ENCODE peak calls at places on chromosomes 11 and 22, in seven cellular contexts. W is mammary epithelial cell; E is breast epithelium; Z is CD8-positive, alpha-beta memory T cell; I is effector memory CD4-positive, alpha-beta T cell; P is transverse colon; Q is SJCRH30. U is an unnamed sample. For H3K36me3 and H3K27me3, the result is how much of the 10 kb centered on the place peaks cover.

GRCh38 chr22:50672471-50673230 is at the start of gene SHANK3:
- DNase-seq in W (no peak), E (no peak), Z (no peak), I (no peak), P (no peak), Q (no peak), U (no peak)

GRCh38 chr11:130913268-130913667 is 3.0 kb downstream of the SNX19 start:
- DNase-seq in W (no peak), E (no peak), Z (no peak), I (no peak), P (no peak), Q (no peak), U (no peak)

GRCh38 chr11:61816736-61817455 is at the start of gene FADS1:
- DNase-seq in W (peak), E (peak), Z (peak), I (peak), P (peak), Q (peak), U (peak)

GRCh38 chr11:2089536-2090165 is 49.5 kb downstream of the IGF2 start:
- DNase-seq in W (peak), E (peak), Z (no peak), I (no peak), P (no peak), Q (peak), U (peak)

GRCh38 chr11:119144825-119145476 is 3.9 kb upstream of the ABCG4 start:
- DNase-seq in W (peak), E (peak), Z (no peak), I (no peak), P (peak), Q (peak), U (peak)

GRCh38 chr11:134365011-134365925 is 33.5 kb downstream of the GLB1L2 start:
- DNase-seq in W (no peak), E (no peak), Z (no peak), I (no peak), P (no peak), Q (peak), U (no peak)

GRCh38 chr11:75734491-75735180 is 17.0 kb downstream of the MOGAT2 start:
- DNase-seq in W (no peak), E (no peak), Z (no peak), I (no peak), P (peak), Q (peak), U (no peak)

GRCh38 chr11:60455531-60456042 is at the start of gene MS4A1:
- DNase-seq in W (no peak), E (no peak), Z (no peak), I (no peak), P (peak), Q (no peak), U (no peak)

GRCh38 chr22:20430641-20431519 is 6.7 kb downstream of the SCARF2 start:
- DNase-seq in W (peak), E (no peak), Z (peak), I (peak), P (peak), Q (no peak), U (peak)

GRCh38 chr22:17928391-17928790 is 96.0 kb downstream of the MICAL3 start:
- DNase-seq in W (no peak), E (no peak), Z (no peak), I (no peak), P (no peak), Q (no peak), U (no peak)

GRCh38 chr11:59173080-59173963 is 1.4 kb downstream of the DTX4 start:
- DNase-seq in W (peak), E (peak), Z (no peak), I (no peak), P (peak), Q (peak), U (peak)

GRCh38 chr11:26017322-26017860 is 314.5 kb upstream of the ANO3 start:
- DNase-seq in W (no peak), E (no peak), Z (no peak), I (no peak), P (no peak), Q (no peak), U (no peak)

GRCh38 chr11:92738281-92738680 is 231.2 kb upstream of the MTNR1B start:
- DNase-seq in W (no peak), E (no peak), Z (no peak), I (no peak), P (no peak), Q (no peak), U (no peak)

GRCh38 chr11:34926101-34926830 is 9.8 kb downstream of the PDHX start:
- DNase-seq in W (peak), E (no peak), Z (no peak), I (no peak), P (no peak), Q (no peak), U (no peak)

GRCh38 chr11:76025068-76025467 is 181.2 kb downstream of the WNT11 start:
- DNase-seq in W (peak), E (no peak), Z (no peak), I (no peak), P (no peak), Q (no peak), U (no peak)

GRCh38 chr22:19846620-19847344 is 7.9 kb downstream of the GNB1L start:
- DNase-seq in W (no peak), E (no peak), Z (no peak), I (no peak), P (no peak), Q (no peak), U (no peak)

GRCh38 chr22:37345863-37346514 is 63.7 kb downstream of the CYTH4 start:
- DNase-seq in W (peak), E (no peak), Z (no peak), I (no peak), P (peak), Q (peak), U (peak)

GRCh38 chr11:126485021-126485781 is 129.7 kb downstream of the ST3GAL4 start:
- DNase-seq in W (peak), E (no peak), Z (no peak), I (no peak), P (no peak), Q (no peak), U (no peak)

GRCh38 chr11:2074266-2074825 is 64.8 kb downstream of the IGF2 start:
- DNase-seq in W (no peak), E (no peak), Z (no peak), I (no peak), P (no peak), Q (no peak), U (no peak)

GRCh38 chr11:60500276-60500935 is 7.8 kb downstream of the MS4A12 start:
- DNase-seq in W (no peak), E (no peak), Z (no peak), I (no peak), P (no peak), Q (no peak), U (no peak)

GRCh38 chr22:36156515-36157419 is 3.8 kb downstream of the APOL3 start:
- DNase-seq in W (peak), E (peak), Z (peak), I (peak), P (peak), Q (no peak), U (peak)

GRCh38 chr11:33636104-33636503 is 64.5 kb downstream of the C11orf91 start:
- DNase-seq in W (peak), E (no peak), Z (no peak), I (no peak), P (no peak), Q (no peak), U (no peak)

GRCh38 chr11:34284166-34284565 is 73.6 kb downstream of the ABTB2 start:
- DNase-seq in W (no peak), E (no peak), Z (no peak), I (no peak), P (no peak), Q (no peak), U (no peak)

GRCh38 chr11:110665689-110666465 is 46.4 kb downstream of the ARHGAP20 start:
- DNase-seq in W (no peak), E (no peak), Z (no peak), I (no peak), P (no peak), Q (no peak), U (no peak)

GRCh38 chr11:45688472-45689033 is 23.1 kb upstream of the CHST1 start:
- DNase-seq in W (no peak), E (no peak), Z (no peak), I (no peak), P (no peak), Q (no peak), U (no peak)

GRCh38 chr22:47177334-47177815 is 414.9 kb downstream of the TBC1D22A start:
- DNase-seq in W (no peak), E (no peak), Z (no peak), I (no peak), P (peak), Q (no peak), U (no peak)

GRCh38 chr11:47586043-47586442 is 435 bp upstream of the FAM180B start:
- DNase-seq in W (no peak), E (no peak), Z (no peak), I (no peak), P (no peak), Q (no peak), U (no peak)
- H3K36me3 ChIP-seq in W (under half), E (under half), Z (under half), I (under half), P (under half), Q (under half), U (under half)

GRCh38 chr11:28704801-28705200 is 596.6 kb downstream of the METTL15 start:
- DNase-seq in W (no peak), E (no peak), Z (no peak), I (no peak), P (no peak), Q (no peak), U (no peak)

GRCh38 chr11:28701760-28702449 is 593.7 kb downstream of the METTL15 start:
- DNase-seq in W (peak), E (no peak), Z (no peak), I (no peak), P (no peak), Q (no peak), U (no peak)

GRCh38 chr11:28703371-28703770 is 595.2 kb downstream of the METTL15 start:
- DNase-seq in W (no peak), E (no peak), Z (no peak), I (no peak), P (no peak), Q (no peak), U (no peak)

GRCh38 chr11:28702871-28703270 is 594.7 kb downstream of the METTL15 start:
- DNase-seq in W (no peak), E (no peak), Z (no peak), I (no peak), P (no peak), Q (no peak), U (no peak)

DNA sequence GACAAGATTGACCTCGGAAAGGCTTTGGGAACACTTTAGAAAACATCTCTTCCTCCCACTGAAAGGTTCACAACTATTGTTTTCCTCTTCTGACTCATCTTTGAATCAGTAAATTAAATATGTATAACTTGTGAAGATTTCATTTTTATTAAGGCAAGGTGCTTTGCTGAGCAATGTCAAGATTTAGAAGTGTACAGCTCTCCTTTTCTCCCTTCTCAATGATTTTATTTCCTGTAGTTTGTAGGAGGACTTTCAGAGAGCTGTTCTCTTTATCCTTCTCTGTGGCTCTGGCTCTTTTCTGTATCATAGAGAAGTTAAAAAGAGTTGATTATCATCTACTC is 594.2 kb downstream of the METTL15 start:
- DNase-seq in W (no peak), E (no peak), Z (no peak), I (no peak), P (no peak), Q (no peak), U (no peak)
- H3K27ac ChIP-seq in W (no peak), E (no peak), Z (no peak), I (no peak), P (no peak), Q (no peak), U (no peak)

GRCh38 chr11:128527046-128527445 is 60.3 kb downstream of the ETS1 start:
- DNase-seq in W (no peak), E (no peak), Z (no peak), I (no peak), P (no peak), Q (no peak), U (no peak)

GRCh38 chr11:128522943-128523518 is 64.3 kb downstream of the ETS1 start:
- DNase-seq in W (no peak), E (no peak), Z (no peak), I (peak), P (no peak), Q (peak), U (no peak)

GRCh38 chr11:128523616-128524015 is 63.7 kb downstream of the ETS1 start:
- DNase-seq in W (peak), E (no peak), Z (no peak), I (no peak), P (no peak), Q (no peak), U (no peak)

GRCh38 chr11:128524172-128524571 is 63.2 kb downstream of the ETS1 start:
- DNase-seq in W (no peak), E (no peak), Z (no peak), I (no peak), P (no peak), Q (no peak), U (no peak)

GRCh38 chr11:128525411-128526243 is 61.7 kb downstream of the ETS1 start:
- DNase-seq in W (peak), E (no peak), Z (no peak), I (no peak), P (no peak), Q (no peak), U (no peak)
- H3K27me3 ChIP-seq in W (under half), E (under half), Z (under half), I (under half), P (under half), Q (under half), U (under half)

DNA sequence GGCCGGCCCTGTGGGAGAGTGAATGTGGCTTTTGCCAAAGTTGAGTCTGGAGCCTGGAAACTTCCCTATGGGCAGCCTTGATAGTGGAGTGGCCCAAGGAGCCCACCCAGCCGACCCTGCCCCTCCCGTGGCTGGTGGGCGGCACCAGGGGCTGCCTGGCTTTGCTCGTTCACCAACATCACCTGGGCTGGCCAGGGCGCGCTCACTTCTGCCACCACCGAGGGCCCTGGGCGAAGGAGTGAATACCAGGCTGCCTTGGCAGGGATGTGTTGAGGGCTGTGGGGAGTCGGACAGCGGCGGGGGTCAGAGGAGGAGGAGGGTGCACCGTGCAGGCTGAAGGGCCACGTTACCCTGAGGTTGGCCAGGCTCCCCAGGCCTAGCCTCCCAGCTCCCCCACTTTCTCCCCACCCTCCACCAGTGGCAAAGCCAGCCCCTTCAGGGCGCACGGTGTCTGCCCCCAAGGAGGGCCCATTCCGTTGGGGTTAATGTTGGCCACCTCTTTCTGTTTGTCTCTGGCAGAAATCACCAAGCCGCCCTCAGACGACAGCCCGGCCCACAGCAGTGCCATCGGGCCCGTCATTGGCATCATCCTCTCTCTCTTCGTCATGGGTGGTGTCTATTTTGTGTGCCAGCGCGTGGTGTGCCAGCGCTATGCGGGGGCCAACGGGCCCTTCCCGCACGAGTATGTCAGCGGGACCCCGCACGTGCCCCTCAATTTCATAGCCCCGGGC is 22.5 kb upstream of the PPP6R3 start:
- DNase-seq in W (no peak), E (no peak), Z (no peak), I (no peak), P (no peak), Q (no peak), U (no peak)
- H3K36me3 ChIP-seq in W (under half), E (under half), Z (under half), I (under half), P (under half), Q (under half), U (under half)